ENCODE peak calls at places on chromosomes 1 and 21, in eight cellular contexts. M, J, N, E, P, B, K and Y are unnamed samples.

GRCh38 chr1:5637171-5637570 is 355.1 kb downstream of the NPHP4 start:
- DNase-seq in M (no peak), J (peak), N (peak), E (no peak), P (no peak), B (peak), K (peak), Y (peak)

GRCh38 chr1:245822997-245823396 is 668.2 kb downstream of the KIF26B start:
- DNase-seq in M (no peak), J (no peak), N (peak), E (no peak), P (no peak), B (no peak), K (peak), Y (no peak)

GRCh38 chr1:8408151-8408839 is 90.4 kb downstream of the SLC45A1 start:
- DNase-seq in M (no peak), J (no peak), N (peak), E (peak), P (peak), B (peak), K (no peak), Y (no peak)

GRCh38 chr1:59020151-59020997 is 236.5 kb upstream of the JUN start:
- DNase-seq in M (peak), J (peak), N (peak), E (no peak), P (peak), B (peak), K (peak), Y (peak)

GRCh38 chr21:46110499-46111192 is 12.7 kb downstream of the COL6A2 start:
- DNase-seq in M (peak), J (no peak), N (no peak), E (no peak), P (peak), B (peak), K (no peak), Y (no peak)

GRCh38 chr1:103953386-103953785 is 203.7 kb downstream of the AMY1C start:
- DNase-seq in M (no peak), J (no peak), N (no peak), E (no peak), P (no peak), B (no peak), K (no peak), Y (no peak)

GRCh38 chr1:26999440-26999987 is 6.0 kb downstream of the TRNP1 start:
- DNase-seq in M (peak), J (no peak), N (peak), E (peak), P (peak), B (peak), K (no peak), Y (no peak)

GRCh38 chr1:93348104-93348780 is 2.5 kb downstream of the DR1 start:
- DNase-seq in M (no peak), J (no peak), N (no peak), E (no peak), P (no peak), B (no peak), K (no peak), Y (no peak)

GRCh38 chr1:223208164-223209075 is 65.4 kb upstream of the TLR5 start:
- DNase-seq in M (no peak), J (no peak), N (no peak), E (no peak), P (no peak), B (no peak), K (no peak), Y (no peak)

GRCh38 chr1:226945106-226945857 is 5.2 kb downstream of the COQ8A start:
- DNase-seq in M (no peak), J (no peak), N (peak), E (no peak), P (no peak), B (no peak), K (no peak), Y (no peak)

GRCh38 chr1:5868931-5869500 is 123.2 kb downstream of the NPHP4 start:
- DNase-seq in M (no peak), J (no peak), N (no peak), E (no peak), P (no peak), B (no peak), K (no peak), Y (no peak)

GRCh38 chr1:223827193-223827663 is 18.5 kb downstream of the TP53BP2 start:
- DNase-seq in M (no peak), J (no peak), N (no peak), E (no peak), P (no peak), B (no peak), K (peak), Y (no peak)

GRCh38 chr1:202279806-202280205 is 61.9 kb downstream of the UBE2T start:
- DNase-seq in M (no peak), J (no peak), N (peak), E (no peak), P (no peak), B (no peak), K (no peak), Y (no peak)

GRCh38 chr1:115099693-115100050 is 10.4 kb upstream of the TSPAN2 start:
- DNase-seq in M (no peak), J (no peak), N (no peak), E (no peak), P (no peak), B (no peak), K (no peak), Y (no peak)

DNA sequence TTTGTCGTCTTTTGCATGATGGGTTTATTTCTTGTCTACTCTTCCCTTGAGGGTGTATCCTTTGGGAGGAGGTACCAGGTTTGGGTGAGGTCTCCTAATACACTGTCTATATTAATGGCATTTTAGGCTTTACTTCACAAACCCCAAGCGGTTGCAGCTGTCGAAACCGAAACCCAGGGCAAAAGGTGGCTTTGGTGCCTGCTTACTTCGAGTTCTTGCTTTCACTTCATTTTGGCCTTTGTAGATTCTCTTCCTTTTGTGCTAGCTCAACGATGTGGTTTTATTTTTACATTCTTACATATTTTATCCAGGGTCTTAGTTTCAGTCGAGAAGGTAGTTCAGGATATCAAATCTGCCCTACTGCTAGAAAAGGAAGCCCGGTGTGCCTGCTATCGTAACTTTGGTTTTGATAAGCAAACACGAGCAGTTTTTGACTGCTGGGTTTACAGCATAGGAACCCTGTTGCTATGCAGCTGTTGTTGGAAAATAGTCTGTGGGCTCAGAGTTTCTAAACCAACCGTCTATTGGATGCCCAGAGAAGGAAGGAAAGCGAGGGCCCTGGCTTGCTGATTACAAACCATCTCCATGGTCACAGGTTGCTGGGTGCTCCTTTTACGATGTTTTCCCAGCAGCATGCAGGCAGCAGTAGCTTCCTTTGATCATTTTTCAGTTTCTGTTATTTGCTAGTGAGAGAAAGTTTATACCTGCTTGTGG is 9.8 kb upstream of the TSPAN2 start:
- DNase-seq in M (no peak), J (peak), N (no peak), E (no peak), P (no peak), B (no peak), K (peak), Y (peak)
- H3K4me3 ChIP-seq in M (no peak), J (peak), N (no peak), E (no peak), P (peak), B (peak), K (peak), Y (peak)

GRCh38 chr1:95233321-95233736 is 681 bp upstream of the RWDD3 start:
- DNase-seq in M (peak), J (no peak), N (peak), E (no peak), P (peak), B (peak), K (no peak), Y (no peak)
- H3K4me3 ChIP-seq in M (peak), J (no peak), N (no peak), E (peak), P (peak), B (peak), K (peak), Y (peak)

DNA sequence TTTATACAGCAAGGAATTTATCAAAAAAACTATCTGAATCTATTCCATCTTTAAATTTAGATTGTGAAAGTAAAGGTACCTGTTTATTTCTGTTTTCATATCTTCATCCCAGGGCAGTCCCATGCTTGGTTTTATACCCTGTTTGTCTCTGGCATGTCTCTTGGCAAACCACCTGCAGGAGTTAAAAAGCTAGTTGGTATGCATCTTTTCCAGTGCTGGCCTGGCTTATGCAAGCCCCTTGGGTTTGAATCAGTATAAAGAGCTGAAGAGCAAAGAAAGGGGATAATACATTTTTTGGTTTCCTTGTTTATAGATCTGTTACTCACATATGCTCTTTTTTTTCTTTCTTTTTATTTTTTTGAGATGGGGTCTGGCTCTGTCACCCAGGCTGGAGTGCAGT is 37.8 kb downstream of the LRRC8C start:
- DNase-seq in M (no peak), J (no peak), N (no peak), E (no peak), P (no peak), B (no peak), K (no peak), Y (no peak)
- H3K4me3 ChIP-seq in M (no peak), J (no peak), N (no peak), E (no peak), P (no peak), B (no peak), K (no peak), Y (no peak)

DNA sequence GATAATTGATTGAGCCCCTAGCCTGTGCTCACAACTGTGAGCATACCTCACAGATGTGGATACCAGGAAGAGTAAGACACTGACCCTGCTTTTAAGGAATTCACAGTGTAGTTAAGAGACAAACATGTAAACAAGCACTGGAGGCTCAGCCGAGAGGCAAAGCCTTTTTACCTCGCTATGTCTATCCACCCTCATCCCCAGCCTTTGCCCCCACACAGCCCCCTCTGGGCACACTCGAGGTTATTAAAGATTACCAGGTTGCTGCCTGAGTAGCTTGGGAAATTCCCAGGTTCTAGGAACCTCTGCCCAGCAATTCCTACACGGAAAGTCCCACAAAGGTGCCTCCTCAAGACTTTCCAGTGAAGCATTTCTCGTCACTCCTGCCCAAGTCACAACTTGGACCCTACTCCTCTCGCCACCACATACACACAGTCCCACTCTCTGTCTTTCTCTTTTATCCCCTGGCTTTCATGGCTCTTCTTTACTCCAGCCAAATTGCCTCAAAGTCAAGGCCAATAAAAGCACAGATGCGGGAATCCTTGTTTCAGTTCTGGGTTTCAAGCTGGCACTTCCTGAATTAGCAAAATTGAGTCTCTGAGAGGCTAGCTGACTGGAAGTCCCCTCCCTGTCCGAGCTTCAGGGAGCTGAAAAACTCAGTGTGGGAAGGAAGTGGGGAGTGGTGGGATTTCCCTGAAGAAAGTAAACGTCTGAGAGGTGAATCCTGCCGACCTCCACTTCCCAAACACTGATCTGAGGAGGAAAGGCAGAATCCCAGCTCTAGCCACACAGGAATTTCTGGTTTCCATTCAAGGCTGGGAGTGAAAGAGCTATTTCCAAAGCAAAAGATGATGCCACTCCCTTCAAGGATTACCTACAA is 7.6 kb downstream of the DENND2D start:
- DNase-seq in M (no peak), J (peak), N (no peak), E (no peak), P (no peak), B (no peak), K (peak), Y (no peak)
- H3K4me3 ChIP-seq in M (no peak), J (no peak), N (no peak), E (no peak), P (no peak), B (no peak), K (no peak), Y (no peak)

DNA sequence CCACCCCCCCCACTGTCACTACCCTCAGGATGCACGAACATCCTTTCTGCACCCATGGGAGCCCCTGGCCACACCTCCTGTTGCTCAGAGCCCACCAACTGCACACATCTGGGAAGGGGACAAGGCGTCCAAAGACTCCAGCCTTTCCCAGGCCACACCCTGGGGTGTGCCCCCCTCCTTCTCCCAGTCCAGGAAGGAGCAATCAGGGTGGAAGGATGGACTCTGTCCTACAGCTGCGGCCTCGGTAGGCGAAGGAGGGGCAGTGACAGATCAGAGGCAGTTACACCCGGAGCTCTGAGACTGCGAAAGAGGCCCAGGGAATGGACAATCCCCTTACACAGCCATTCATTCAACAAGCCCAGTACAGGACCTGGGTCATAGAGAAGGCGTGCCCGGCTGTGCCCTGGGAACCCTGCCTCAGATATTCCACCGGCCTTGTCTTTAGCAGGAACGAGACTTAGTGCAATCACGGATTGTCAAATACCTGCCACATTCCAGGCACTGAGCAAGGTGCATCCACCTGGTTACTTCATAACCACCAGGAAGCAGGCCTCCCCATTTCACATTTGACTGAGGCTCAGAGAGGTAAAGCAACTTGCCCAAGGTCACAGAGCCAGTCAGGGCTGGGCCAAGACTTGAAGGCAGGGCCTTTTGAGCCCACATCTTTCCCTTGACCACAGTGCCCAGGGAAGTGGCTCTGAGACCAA is 9.4 kb downstream of the HSPG2 start:
- DNase-seq in M (peak), J (no peak), N (no peak), E (no peak), P (peak), B (peak), K (no peak), Y (no peak)
- H3K4me3 ChIP-seq in M (no peak), J (no peak), N (no peak), E (no peak), P (no peak), B (no peak), K (no peak), Y (no peak)

DNA sequence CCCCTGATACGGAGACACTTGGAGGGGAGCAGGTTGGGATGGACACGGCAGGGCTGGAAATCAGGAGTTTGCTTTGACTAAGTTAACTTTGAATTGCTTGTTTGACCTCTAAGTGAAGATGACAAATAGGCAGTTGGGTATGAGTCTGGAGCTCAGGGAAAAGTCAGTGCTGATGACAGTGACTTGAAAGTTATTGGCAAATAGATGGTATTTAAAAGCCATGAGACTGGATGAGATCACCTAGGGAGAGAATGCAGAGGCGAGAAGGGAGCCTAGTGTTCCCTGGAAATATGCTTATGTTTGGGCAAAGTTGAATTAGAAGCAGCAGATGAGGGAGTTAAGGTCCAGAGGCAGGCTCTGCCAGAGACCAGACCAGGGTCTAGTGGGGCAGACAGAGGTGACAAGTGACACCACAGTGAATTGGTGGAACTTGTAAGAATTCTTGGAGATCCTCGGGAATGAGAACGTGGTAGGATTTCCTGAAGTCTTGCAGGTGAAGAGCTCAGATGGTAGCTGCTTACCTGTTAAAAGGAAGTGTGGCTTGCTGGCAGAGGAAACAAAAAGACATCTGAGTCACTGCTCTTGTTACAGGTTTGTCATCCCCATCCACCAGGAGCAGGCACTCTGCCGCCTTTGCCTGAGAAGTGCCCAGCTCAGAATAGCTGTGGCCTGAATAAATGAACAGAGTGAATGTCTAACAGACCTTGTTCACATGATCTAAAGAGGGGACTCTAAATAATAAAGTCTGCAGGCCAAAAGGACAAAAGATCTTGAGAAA is 12.5 kb upstream of the ZSCAN20 start:
- DNase-seq in M (no peak), J (no peak), N (no peak), E (no peak), P (no peak), B (no peak), K (no peak), Y (no peak)
- H3K4me3 ChIP-seq in M (no peak), J (no peak), N (no peak), E (no peak), P (no peak), B (no peak), K (no peak), Y (no peak)

DNA sequence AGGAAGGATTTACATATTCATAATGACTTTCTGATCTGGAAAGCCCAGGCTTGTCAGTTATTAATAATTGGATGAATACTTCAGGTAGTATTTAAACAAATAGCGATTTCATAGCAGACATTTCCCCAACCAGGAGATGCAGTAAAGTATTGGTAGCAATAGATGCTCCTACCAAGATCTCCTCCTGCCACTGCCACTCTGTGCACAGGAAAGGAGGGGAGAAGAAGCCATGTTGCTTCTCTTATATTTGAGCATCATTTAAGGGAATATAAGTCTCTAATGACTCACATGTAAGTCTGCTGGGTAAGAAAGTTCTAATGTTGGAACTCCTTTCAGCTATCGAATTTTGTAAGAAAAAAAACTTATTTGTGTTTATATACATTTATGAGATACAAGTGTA is 420 bp upstream of the IFI16 start:
- DNase-seq in M (no peak), J (peak), N (no peak), E (no peak), P (no peak), B (no peak), K (peak), Y (no peak)
- H3K4me3 ChIP-seq in M (no peak), J (peak), N (no peak), E (no peak), P (peak), B (peak), K (peak), Y (peak)